ENCODE peak calls at places on chromosomes 16 and 17, in seven cellular contexts. One of them, this sample, is unnamed.

GRCh38 chr16:53518550-53519416 is 15.8 kb upstream of the AKTIP start:
- DNase-seq in NCI-H1048: no peak
- DNase-seq in Ammon's horn: peak; percentile 42
- DNase-seq in LNCaP clone FGC: no peak
- DNase-seq in EH: peak; percentile 42
- DNase-seq in NCI-H510A: no peak
- DNase-seq in HuH-7.5: no peak
- DNase-seq in this sample: no peak

GRCh38 chr17:69012895-69013805 is 47.6 kb downstream of the ABCA9 start:
- DNase-seq in NCI-H1048: no peak
- DNase-seq in Ammon's horn: no peak
- DNase-seq in LNCaP clone FGC: no peak
- DNase-seq in EH: no peak
- DNase-seq in NCI-H510A: no peak
- DNase-seq in HuH-7.5: no peak
- DNase-seq in this sample: no peak

GRCh38 chr17:34413443-34414076 is 50.5 kb upstream of the CCL1 start:
- DNase-seq in NCI-H1048: no peak
- DNase-seq in Ammon's horn: peak; percentile 56
- DNase-seq in LNCaP clone FGC: no peak
- DNase-seq in EH: no peak
- DNase-seq in NCI-H510A: no peak
- DNase-seq in HuH-7.5: no peak
- DNase-seq in this sample: no peak

GRCh38 chr16:50208460-50208931 is 55.4 kb downstream of the TENT4B start:
- DNase-seq in NCI-H1048: no peak
- DNase-seq in Ammon's horn: no peak
- DNase-seq in LNCaP clone FGC: no peak
- DNase-seq in EH: peak; percentile 74
- DNase-seq in NCI-H510A: no peak
- DNase-seq in HuH-7.5: no peak
- DNase-seq in this sample: peak; percentile 16

GRCh38 chr17:16443390-16444257 is 28.3 kb downstream of the TRPV2 start:
- DNase-seq in NCI-H1048: no peak
- DNase-seq in Ammon's horn: no peak
- DNase-seq in LNCaP clone FGC: no peak
- DNase-seq in EH: peak; percentile 9
- DNase-seq in NCI-H510A: no peak
- DNase-seq in HuH-7.5: no peak
- DNase-seq in this sample: no peak

GRCh38 chr17:57881783-57882291 is 32.0 kb upstream of the MRPS23 start:
- DNase-seq in NCI-H1048: no peak
- DNase-seq in Ammon's horn: no peak
- DNase-seq in LNCaP clone FGC: no peak
- DNase-seq in EH: no peak
- DNase-seq in NCI-H510A: no peak
- DNase-seq in HuH-7.5: no peak
- DNase-seq in this sample: no peak

GRCh38 chr16:86199871-86200700 is 301.1 kb downstream of the IRF8 start:
- DNase-seq in NCI-H1048: no peak
- DNase-seq in Ammon's horn: no peak
- DNase-seq in LNCaP clone FGC: no peak
- DNase-seq in EH: no peak
- DNase-seq in NCI-H510A: no peak
- DNase-seq in HuH-7.5: no peak
- DNase-seq in this sample: no peak

GRCh38 chr16:69522732-69523404 is 42.9 kb upstream of the NFAT5 start:
- DNase-seq in NCI-H1048: no peak
- DNase-seq in Ammon's horn: no peak
- DNase-seq in LNCaP clone FGC: no peak
- DNase-seq in EH: no peak
- DNase-seq in NCI-H510A: no peak
- DNase-seq in HuH-7.5: no peak
- DNase-seq in this sample: peak; percentile 45

GRCh38 chr17:32871736-32872135 is 5.2 kb downstream of the MYO1D start:
- DNase-seq in NCI-H1048: no peak
- DNase-seq in Ammon's horn: peak; percentile 74
- DNase-seq in LNCaP clone FGC: no peak
- DNase-seq in EH: no peak
- DNase-seq in NCI-H510A: no peak
- DNase-seq in HuH-7.5: no peak
- DNase-seq in this sample: no peak

GRCh38 chr17:14019186-14019956 is 49.9 kb upstream of the COX10 start:
- DNase-seq in NCI-H1048: no peak
- DNase-seq in Ammon's horn: no peak
- DNase-seq in LNCaP clone FGC: peak; percentile 11
- DNase-seq in EH: peak; percentile 62
- DNase-seq in NCI-H510A: no peak
- DNase-seq in HuH-7.5: no peak
- DNase-seq in this sample: no peak

GRCh38 chr16:1916654-1916990 is 1.6 kb downstream of the HS3ST6 start:
- DNase-seq in NCI-H1048: no peak
- DNase-seq in Ammon's horn: no peak
- DNase-seq in LNCaP clone FGC: no peak
- DNase-seq in EH: no peak
- DNase-seq in NCI-H510A: no peak
- DNase-seq in HuH-7.5: no peak
- DNase-seq in this sample: no peak

GRCh38 chr17:44797809-44798208 is 32.3 kb downstream of the GJC1 start:
- DNase-seq in NCI-H1048: no peak
- DNase-seq in Ammon's horn: no peak
- DNase-seq in LNCaP clone FGC: no peak
- DNase-seq in EH: peak; percentile 52
- DNase-seq in NCI-H510A: no peak
- DNase-seq in HuH-7.5: no peak
- DNase-seq in this sample: no peak

GRCh38 chr17:61449707-61450640 is 2.2 kb upstream of the TBX4 start:
- DNase-seq in NCI-H1048: no peak
- DNase-seq in Ammon's horn: no peak
- DNase-seq in LNCaP clone FGC: peak; percentile 91
- DNase-seq in EH: peak; percentile 45
- DNase-seq in NCI-H510A: no peak
- DNase-seq in HuH-7.5: no peak
- DNase-seq in this sample: no peak

GRCh38 chr16:89189358-89190025 is 10.8 kb downstream of the SLC22A31 start:
- DNase-seq in NCI-H1048: no peak
- DNase-seq in Ammon's horn: no peak
- DNase-seq in LNCaP clone FGC: no peak
- DNase-seq in EH: no peak
- DNase-seq in NCI-H510A: no peak
- DNase-seq in HuH-7.5: no peak
- DNase-seq in this sample: no peak

GRCh38 chr17:80187493-80187892 is 17.7 kb downstream of the CARD14 start:
- DNase-seq in NCI-H1048: no peak
- DNase-seq in Ammon's horn: no peak
- DNase-seq in LNCaP clone FGC: peak; percentile 60
- DNase-seq in EH: peak; percentile 37
- DNase-seq in NCI-H510A: no peak
- DNase-seq in HuH-7.5: peak; percentile 44
- DNase-seq in this sample: no peak

GRCh38 chr16:81140930-81141780 is 45.0 kb upstream of the GCSH start:
- DNase-seq in NCI-H1048: no peak
- DNase-seq in Ammon's horn: no peak
- DNase-seq in LNCaP clone FGC: no peak
- DNase-seq in EH: no peak
- DNase-seq in NCI-H510A: no peak
- DNase-seq in HuH-7.5: no peak
- DNase-seq in this sample: peak; percentile 82

GRCh38 chr17:17520599-17521232 is 24.5 kb upstream of the RASD1 start:
- DNase-seq in NCI-H1048: no peak
- DNase-seq in Ammon's horn: no peak
- DNase-seq in LNCaP clone FGC: no peak
- DNase-seq in EH: no peak
- DNase-seq in NCI-H510A: no peak
- DNase-seq in HuH-7.5: no peak
- DNase-seq in this sample: no peak

GRCh38 chr17:77842148-77842905 is 116.2 kb upstream of the TNRC6C start:
- DNase-seq in NCI-H1048: no peak
- DNase-seq in Ammon's horn: no peak
- DNase-seq in LNCaP clone FGC: no peak
- DNase-seq in EH: peak; percentile 62
- DNase-seq in NCI-H510A: peak; percentile 80
- DNase-seq in HuH-7.5: no peak
- DNase-seq in this sample: no peak

GRCh38 chr17:79610151-79610645 is 653 bp downstream of the RBFOX3 start:
- DNase-seq in NCI-H1048: no peak
- DNase-seq in Ammon's horn: no peak
- DNase-seq in LNCaP clone FGC: no peak
- DNase-seq in EH: no peak
- DNase-seq in NCI-H510A: no peak
- DNase-seq in HuH-7.5: no peak
- DNase-seq in this sample: no peak

GRCh38 chr17:72362466-72363335 is 241.9 kb downstream of the SOX9 start:
- DNase-seq in NCI-H1048: no peak
- DNase-seq in Ammon's horn: no peak
- DNase-seq in LNCaP clone FGC: no peak
- DNase-seq in EH: peak; percentile 86
- DNase-seq in NCI-H510A: no peak
- DNase-seq in HuH-7.5: no peak
- DNase-seq in this sample: peak; percentile 85